ENCODE peak calls at places on chromosomes 4 and X, in eight cellular contexts. C, T, W, P, V, G, D and M are unnamed samples.

GRCh38 chr4:159395693-159396092 is 292.8 kb downstream of the RAPGEF2 start:
- DNase-seq in P (no peak), W (no peak), G (no peak), D (no peak), T (no peak), C (no peak), V (no peak), M (no peak)

GRCh38 chrX:18640686-18641085 is 31.2 kb downstream of the RS1 start:
- DNase-seq in W (no peak), D (no peak), P (no peak), V (peak; percentile 24), T (no peak), C (no peak), G (no peak), M (no peak)

GRCh38 chr4:118968813-118969212 is 80.2 kb downstream of the SYNPO2 start:
- DNase-seq in C (no peak), W (no peak), V (no peak), T (no peak), G (no peak), D (no peak), P (no peak), M (no peak)

GRCh38 chr4:4233610-4234009 is 6.9 kb upstream of the OTOP1 start:
- DNase-seq in T (no peak), C (no peak), V (no peak), G (no peak), W (no peak), P (no peak), D (no peak), M (no peak)

GRCh38 chr4:173424899-173425805 is 26.2 kb upstream of the SCRG1 start:
- DNase-seq in C (no peak), W (no peak), P (no peak), D (no peak), G (no peak), T (no peak), V (no peak), M (no peak)

GRCh38 chr4:40246938-40247337 is 50.1 kb downstream of the RHOH start:
- DNase-seq in G (no peak), C (no peak), W (no peak), T (no peak), P (no peak), D (no peak), V (no peak), M (no peak)

GRCh38 chr4:7904108-7904516 is 35.5 kb downstream of the AFAP1 start:
- DNase-seq in W (no peak), G (no peak), P (no peak), T (no peak), V (no peak), D (no peak), C (no peak), M (no peak)

GRCh38 chr4:1726146-1726934 is 5.0 kb downstream of the TACC3 start:
- DNase-seq in D (peak; percentile 71), P (peak; percentile 93), G (peak; percentile 79), T (peak; percentile 94), W (peak; percentile 91), C (peak; percentile 78), V (peak; percentile 97), M (no peak)

GRCh38 chr4:119084503-119084902 is 51.1 kb upstream of the MYOZ2 start:
- DNase-seq in T (no peak), W (no peak), G (no peak), P (no peak), D (no peak), V (no peak), C (no peak), M (no peak)

GRCh38 chr4:98030059-98030458 is 113.2 kb downstream of the STPG2 start:
- DNase-seq in P (no peak), D (no peak), T (no peak), G (no peak), V (no peak), W (no peak), C (no peak), M (no peak)

GRCh38 chrX:79153348-79153747 is 8.9 kb downstream of the GPR174 start:
- DNase-seq in W (no peak), V (no peak), T (no peak), P (no peak), G (no peak), C (no peak), D (no peak), M (no peak)

GRCh38 chr4:52246834-52247233 is 195.7 kb downstream of the SPATA18 start:
- DNase-seq in P (no peak), G (no peak), D (no peak), W (no peak), V (no peak), C (no peak), T (no peak), M (no peak)

GRCh38 chrX:15956684-15957083 is 102.1 kb upstream of the AP1S2 start:
- DNase-seq in V (no peak), D (no peak), T (no peak), P (no peak), G (no peak), W (no peak), C (no peak), M (no peak)

GRCh38 chr4:186204103-186204559 is 12.8 kb downstream of the CYP4V2 start:
- DNase-seq in P (no peak), V (no peak), W (peak; percentile 81), T (no peak), C (peak; percentile 81), G (no peak), D (no peak), M (no peak)

DNA sequence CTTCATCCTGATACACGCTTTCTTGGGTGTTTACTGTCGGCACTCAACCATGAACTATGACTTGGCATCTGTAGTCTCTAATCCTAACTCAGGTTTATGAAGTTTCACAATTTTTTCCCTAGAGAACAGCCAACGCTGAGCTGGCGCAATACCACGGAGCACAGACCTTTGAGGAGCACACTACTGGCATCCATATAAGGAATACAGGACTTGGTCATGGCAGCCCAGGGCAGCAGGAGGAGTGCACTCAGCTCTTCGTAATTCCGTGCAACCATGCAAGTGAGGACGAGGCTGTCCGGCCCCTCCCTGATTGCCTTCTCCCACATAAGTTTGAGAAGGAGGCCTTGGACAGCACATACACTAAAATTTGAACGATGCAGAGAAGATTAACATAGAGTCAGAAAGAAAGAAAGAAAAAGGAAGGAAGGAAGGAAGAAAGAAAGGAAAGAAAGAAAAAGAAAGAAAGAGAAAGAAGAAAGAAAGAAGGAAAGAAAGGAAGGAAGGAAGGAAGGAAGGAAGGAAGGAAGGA is 41.0 kb upstream of the PDLIM5 start:
- DNase-seq in P (peak; percentile 70), G (no peak), C (no peak), V (no peak), T (peak; percentile 31), D (no peak), W (peak; percentile 91), M (no peak)
- TF ChIP-seq POLR2AphosphoS5 in P (no peak), G (no peak), C (no peak), V (no peak), T (no peak), D (no peak), W (peak; percentile 67), M (peak; percentile 28)

GRCh38 chr4:28702571-28702970 is 1841.9 kb downstream of the STIM2 start:
- DNase-seq in D (no peak), V (no peak), G (no peak), W (no peak), P (no peak), T (no peak), C (no peak), M (no peak)
- TF ChIP-seq POLR2AphosphoS5 in D (no peak), V (no peak), G (no peak), W (no peak), P (no peak), T (no peak), C (no peak), M (no peak)

DNA sequence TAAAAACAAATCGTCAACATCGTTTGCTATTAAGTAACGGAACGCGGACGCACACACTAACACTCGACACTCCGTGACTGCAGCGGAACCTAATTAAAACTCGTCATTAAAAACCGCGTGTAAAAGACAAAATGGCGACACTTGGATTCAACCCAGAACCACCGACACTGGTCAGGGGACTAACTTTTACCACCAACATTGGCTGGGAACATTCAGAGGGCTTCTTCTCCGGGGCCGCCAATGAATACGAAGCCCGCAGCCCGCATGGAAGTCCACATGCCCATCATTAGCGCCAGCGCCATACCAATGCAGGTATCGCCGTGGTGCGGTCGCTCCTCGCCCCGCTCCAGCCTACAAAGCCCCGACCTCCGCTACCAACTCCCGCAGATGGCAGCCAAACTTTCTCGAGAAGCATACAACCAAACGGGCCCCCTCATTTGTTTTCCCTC is 498 bp downstream of the RBMX start:
- DNase-seq in D (no peak), G (no peak), W (no peak), P (no peak), C (no peak), V (peak; percentile 79), T (peak; percentile 22), M (no peak)
- TF ChIP-seq POLR2AphosphoS5 in D (no peak), G (peak; percentile 42), W (no peak), P (no peak), C (no peak), V (no peak), T (no peak), M (no peak)

GRCh38 chrX:74372272-74372671 is 49.0 kb upstream of the SLC16A2 start:
- DNase-seq in D (no peak), P (no peak), G (no peak), V (no peak), C (no peak), T (no peak), W (no peak), M (no peak)
- TF ChIP-seq POLR2AphosphoS5 in D (no peak), P (no peak), G (no peak), V (no peak), C (no peak), T (no peak), W (no peak), M (no peak)

GRCh38 chrX:68749426-68749825 is 79.4 kb upstream of the EFNB1 start:
- DNase-seq in G (no peak), P (no peak), T (no peak), C (no peak), V (no peak), D (no peak), W (no peak), M (no peak)
- TF ChIP-seq POLR2AphosphoS5 in G (no peak), P (no peak), T (no peak), C (no peak), V (no peak), D (no peak), W (no peak), M (no peak)

GRCh38 chr4:88008133-88008621 is 742 bp downstream of the PKD2 start:
- DNase-seq in P (no peak), C (no peak), G (no peak), V (peak; percentile 84), W (peak; percentile 75), T (no peak), D (peak; percentile 27), M (no peak)
- TF ChIP-seq POLR2AphosphoS5 in P (no peak), C (peak; percentile 29), G (no peak), V (peak; percentile 32), W (no peak), T (no peak), D (no peak), M (no peak)

DNA sequence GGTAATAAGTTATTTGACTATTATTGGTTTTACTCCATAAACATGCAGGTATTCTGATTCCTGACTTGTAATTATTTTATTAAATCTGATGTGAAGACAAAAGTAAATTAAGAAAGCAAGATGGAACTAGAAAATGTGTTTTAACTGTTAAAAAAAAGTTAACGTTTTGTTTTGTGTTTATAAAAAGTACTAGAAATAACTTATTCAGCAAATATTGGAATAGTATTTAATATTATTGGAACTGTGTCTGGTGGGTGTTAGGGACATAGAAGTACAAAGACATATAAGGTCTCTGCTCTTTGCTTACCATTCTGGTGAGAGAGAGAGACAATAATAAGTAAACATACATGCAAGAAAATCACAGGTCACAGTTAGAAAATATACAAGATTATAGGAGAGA is 15.7 kb downstream of the TIFA start:
- DNase-seq in P (no peak), D (no peak), T (no peak), C (no peak), V (no peak), W (no peak), G (no peak), M (no peak)
- TF ChIP-seq POLR2AphosphoS5 in P (no peak), D (no peak), T (no peak), C (no peak), V (no peak), W (no peak), G (no peak), M (no peak)